ENCODE peak calls at places on chromosomes 16 and 17, in nine cellular contexts. U, N, A, F, B, D, H, W and I are unnamed samples.

GRCh38 chr17:42843358-42843934 is 934 bp upstream of the AOC2 start:
- DNase-seq in H (no peak), F (peak; percentile 86), B (peak; percentile 81), D (no peak), U (no peak), A (no peak), N (no peak), W (peak; percentile 4), I (no peak)

GRCh38 chr16:85169333-85170065 is 57.2 kb upstream of the CIBAR2 start:
- DNase-seq in A (no peak), F (peak; percentile 57), W (no peak), D (no peak), U (no peak), H (no peak), N (peak; percentile 66), B (peak; percentile 70), I (no peak)

GRCh38 chr16:66714659-66715307 is 18.2 kb upstream of the CMTM4 start:
- DNase-seq in H (no peak), A (no peak), W (no peak), F (no peak), N (no peak), D (no peak), U (no peak), B (no peak), I (no peak)

GRCh38 chr17:15262291-15263205 is 2.6 kb downstream of the PMP22 start:
- DNase-seq in B (peak; percentile 96), F (peak; percentile 89), N (peak; percentile 90), A (peak; percentile 17), D (peak; percentile 82), U (no peak), W (peak; percentile 39), H (no peak), I (peak; percentile 40)

GRCh38 chr17:73957564-73957963 is 245.9 kb upstream of the RPL38 start:
- DNase-seq in W (no peak), N (no peak), A (no peak), U (no peak), F (no peak), H (no peak), D (peak; percentile 53), B (no peak), I (no peak)

GRCh38 chr17:14838567-14838966 is 426.6 kb downstream of the PMP22 start:
- DNase-seq in B (no peak), A (no peak), H (no peak), U (no peak), F (no peak), W (no peak), D (no peak), N (no peak), I (no peak)

GRCh38 chr17:47708864-47709541 is 15.0 kb downstream of the TBKBP1 start:
- DNase-seq in A (no peak), N (peak; percentile 82), H (no peak), B (no peak), W (no peak), D (peak; percentile 41), F (peak; percentile 74), U (no peak), I (no peak)

GRCh38 chr17:67602974-67603373 is 114.8 kb upstream of the NOL11 start:
- DNase-seq in N (no peak), B (peak; percentile 63), A (peak; percentile 11), D (peak; percentile 25), H (peak; percentile 8), F (peak; percentile 49), W (no peak), U (peak; percentile 44), I (peak; percentile 27)

GRCh38 chr16:86432048-86432447 is 78.3 kb upstream of the FOXF1 start:
- DNase-seq in U (no peak), F (no peak), B (no peak), D (no peak), A (no peak), W (no peak), N (no peak), H (no peak), I (no peak)

GRCh38 chr16:4957720-4958509 is at the start of gene SEC14L5:
- DNase-seq in A (peak; percentile 99), N (peak; percentile 99), W (peak; percentile 98), U (peak; percentile 97), D (peak; percentile 99), B (peak; percentile 100), H (peak; percentile 73), F (peak; percentile 98), I (peak; percentile 99)

GRCh38 chr17:17205368-17206148 is 575 bp downstream of the PLD6 start:
- DNase-seq in N (peak; percentile 79), U (no peak), D (peak; percentile 72), B (peak; percentile 88), F (peak; percentile 27), A (no peak), H (no peak), W (peak; percentile 39), I (no peak)

GRCh38 chr16:14111713-14112538 is 40.8 kb downstream of the MRTFB start:
- DNase-seq in A (no peak), F (peak; percentile 42), B (peak; percentile 24), N (peak; percentile 70), D (peak; percentile 81), H (no peak), U (peak; percentile 51), W (no peak), I (no peak)

GRCh38 chr16:2034695-2035430 is 8.2 kb downstream of the NHERF2 start:
- DNase-seq in H (no peak), W (no peak), F (no peak), A (no peak), U (no peak), N (no peak), D (no peak), B (no peak), I (no peak)

GRCh38 chr17:36602030-36602737 is 801 bp downstream of the MRM1 start:
- DNase-seq in U (no peak), N (no peak), A (no peak), W (no peak), H (no peak), D (peak; percentile 50), F (peak; percentile 18), B (peak; percentile 54), I (no peak)

GRCh38 chr17:58332720-58333395 is 4.3 kb upstream of the TSPOAP1 start:
- DNase-seq in D (no peak), F (no peak), U (no peak), W (no peak), H (no peak), B (no peak), N (no peak), A (no peak), I (no peak)

GRCh38 chr17:78179372-78179771 is 7.5 kb downstream of the TK1 start:
- DNase-seq in W (no peak), U (no peak), F (peak; percentile 67), D (no peak), B (peak; percentile 52), N (peak; percentile 47), H (no peak), A (no peak), I (no peak)

GRCh38 chr17:489758-490329 is 137.2 kb upstream of the RPH3AL start:
- DNase-seq in U (no peak), W (no peak), B (peak; percentile 75), F (peak; percentile 57), D (peak; percentile 60), A (peak; percentile 16), H (no peak), N (peak; percentile 73), I (peak; percentile 45)

GRCh38 chr17:2957631-2958286 is 105.6 kb downstream of the OR1D5 start:
- DNase-seq in U (no peak), F (peak; percentile 53), B (peak; percentile 33), W (no peak), N (peak; percentile 13), D (no peak), A (no peak), H (no peak), I (no peak)